ENCODE peak calls at places on chromosomes 6 and 20, in six cellular contexts. Z, C, S, H, U and P are unnamed samples.

GRCh38 chr6:151148111-151148510 is 91.7 kb upstream of the AKAP12 start:
- DNase-seq in Z (no peak), C (no peak), S (no peak), H (no peak), U (no peak), P (peak; percentile 90)

GRCh38 chr20:32476684-32477593 is 108.2 kb downstream of the NOL4L start:
- DNase-seq in Z (no peak), C (no peak), S (no peak), H (no peak), U (no peak), P (no peak)

GRCh38 chr6:157884756-157885155 is 61.7 kb downstream of the SNX9 start:
- DNase-seq in Z (no peak), C (no peak), S (no peak), H (no peak), U (no peak), P (no peak)

GRCh38 chr20:399182-399707 is 8.9 kb upstream of the RBCK1 start:
- DNase-seq in Z (no peak), C (no peak), S (no peak), H (no peak), U (no peak), P (no peak)

GRCh38 chr6:15504581-15505350 is 158.1 kb downstream of the DTNBP1 start:
- DNase-seq in Z (peak; percentile 98), C (no peak), S (no peak), H (peak; percentile 99), U (no peak), P (no peak)

GRCh38 chr6:40695750-40696415 is 108.7 kb upstream of the LRFN2 start:
- DNase-seq in Z (no peak), C (no peak), S (no peak), H (no peak), U (no peak), P (no peak)

GRCh38 chr20:13085275-13085674 is 76.5 kb downstream of the SPTLC3 start:
- DNase-seq in Z (no peak), C (no peak), S (no peak), H (no peak), U (no peak), P (no peak)

GRCh38 chr6:15431762-15432495 is 186.1 kb downstream of the JARID2 start:
- DNase-seq in Z (peak; percentile 59), C (no peak), S (no peak), H (peak; percentile 82), U (peak; percentile 16), P (peak; percentile 88)

GRCh38 chr6:42735976-42736375 is 9.9 kb downstream of the TBCC start:
- DNase-seq in Z (no peak), C (no peak), S (no peak), H (no peak), U (no peak), P (no peak)

GRCh38 chr6:34004706-34005105 is 141.2 kb downstream of the GRM4 start:
- DNase-seq in Z (no peak), C (no peak), S (no peak), H (no peak), U (no peak), P (no peak)

GRCh38 chr20:31678389-31679356 is 41.0 kb downstream of the COX4I2 start:
- DNase-seq in Z (no peak), C (no peak), S (no peak), H (peak; percentile 45), U (no peak), P (peak; percentile 24)

GRCh38 chr6:24825130-24825630 is 26.5 kb upstream of the ARMH2 start:
- DNase-seq in Z (no peak), C (no peak), S (no peak), H (no peak), U (no peak), P (no peak)

GRCh38 chr6:138239774-138240173 is 21.5 kb upstream of the PBOV1 start:
- DNase-seq in Z (no peak), C (no peak), S (no peak), H (no peak), U (no peak), P (no peak)

GRCh38 chr6:149081281-149081680 is 236.2 kb upstream of the TAB2 start:
- DNase-seq in Z (no peak), C (no peak), S (no peak), H (no peak), U (no peak), P (no peak)

GRCh38 chr6:104930939-104931338 is 26.0 kb upstream of the LIN28B start:
- DNase-seq in Z (no peak), C (no peak), S (no peak), H (no peak), U (no peak), P (no peak)

GRCh38 chr20:38159539-38159938 is 5.5 kb downstream of the TGM2 start:
- DNase-seq in Z (no peak), C (no peak), S (no peak), H (no peak), U (no peak), P (no peak)

GRCh38 chr6:154703094-154703493 is 30.1 kb upstream of the SCAF8 start:
- DNase-seq in Z (no peak), C (no peak), S (peak; percentile 4), H (no peak), U (no peak), P (no peak)

GRCh38 chr6:46901747-46902362 is 19.9 kb downstream of the ADGRF5 start:
- DNase-seq in Z (no peak), C (no peak), S (no peak), H (no peak), U (no peak), P (no peak)

GRCh38 chr6:35765739-35766138 is 10.7 kb upstream of the CLPSL2 start:
- DNase-seq in Z (no peak), C (no peak), S (no peak), H (no peak), U (peak; percentile 49), P (no peak)

GRCh38 chr6:37176268-37177082 is 6.5 kb downstream of the PIM1 start:
- DNase-seq in Z (no peak), C (no peak), S (no peak), H (no peak), U (no peak), P (no peak)

GRCh38 chr6:5529015-5529414 is 267.7 kb downstream of the FARS2 start:
- DNase-seq in Z (peak; percentile 36), C (no peak), S (no peak), H (no peak), U (no peak), P (no peak)

GRCh38 chr6:19805146-19805515 is 32.0 kb upstream of the ID4 start:
- DNase-seq in Z (peak; percentile 14), C (no peak), S (no peak), H (peak; percentile 70), U (no peak), P (peak; percentile 35)
- H2BK120ac ChIP-seq in Z (peak overlapping the region; percentile 93), C (peak overlapping the region; percentile 50), S (no peak overlapping the region), H (peak overlapping the region; percentile 92), U (no peak overlapping the region), P (peak overlapping the region; percentile 98)

DNA sequence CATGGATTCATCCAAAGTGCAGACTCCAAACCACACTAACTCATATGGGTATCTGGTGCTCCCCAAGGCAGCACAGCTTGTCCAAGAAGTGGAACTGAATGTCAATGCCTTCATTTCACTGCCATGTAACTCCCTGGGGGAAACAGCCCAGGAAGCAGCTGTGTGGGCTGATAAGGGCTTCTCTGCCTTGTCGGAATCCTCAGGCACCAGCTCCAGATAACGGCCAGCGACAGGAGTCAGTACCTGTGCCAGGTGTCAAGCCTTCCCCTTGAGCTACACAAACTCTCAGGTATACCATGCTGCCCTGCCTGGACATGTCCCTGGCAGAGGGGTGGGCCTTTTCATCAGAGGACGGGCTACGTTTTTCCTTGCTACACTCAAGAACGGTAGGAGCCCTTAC is 751.9 kb upstream of the CHD6 start:
- DNase-seq in Z (no peak), C (no peak), S (no peak), H (no peak), U (no peak), P (no peak)
- H4K91ac ChIP-seq in Z (no peak overlapping the region), C (no peak overlapping the region), S (no peak overlapping the region), H (no peak overlapping the region), U (no peak overlapping the region), P (no peak overlapping the region)

DNA sequence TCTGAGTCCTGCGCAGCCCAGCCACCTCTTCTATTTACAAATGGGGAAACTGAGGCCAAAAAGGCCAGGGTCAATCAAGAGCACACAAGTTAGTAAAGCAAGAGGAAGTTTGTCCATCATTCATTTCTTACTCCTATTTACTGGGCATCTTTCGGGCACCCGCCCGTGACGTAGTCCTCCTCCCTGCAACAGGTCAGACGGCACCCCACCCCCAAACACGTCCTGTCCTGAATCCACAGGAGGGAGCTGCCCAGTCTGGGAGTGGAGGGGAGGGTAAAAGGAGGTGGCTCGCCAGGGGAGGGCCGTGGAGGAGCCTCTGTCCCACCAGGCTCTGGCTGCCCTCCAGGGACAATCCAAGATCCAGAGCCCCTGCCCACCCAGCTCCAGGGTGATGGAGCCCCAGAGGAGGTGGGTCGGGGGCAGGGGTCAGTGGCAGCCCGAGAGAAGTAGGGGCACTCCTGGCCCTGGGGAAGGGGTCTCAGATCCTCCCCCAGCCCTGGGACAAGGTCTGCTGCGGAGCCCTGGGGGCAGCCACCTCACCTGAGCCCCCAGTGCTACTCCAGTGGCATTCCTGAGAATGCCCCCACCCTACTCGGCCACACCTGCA is 2.5 kb upstream of the LAMA5 start:
- DNase-seq in Z (no peak), C (no peak), S (no peak), H (no peak), U (no peak), P (no peak)
- H2BK120ac ChIP-seq in Z (peak overlapping the region; percentile 80), C (no peak overlapping the region), S (peak overlapping the region; percentile 21), H (peak overlapping the region; percentile 77), U (no peak overlapping the region), P (peak overlapping the region; percentile 55)

GRCh38 chr20:48689388-48689787 is 138.4 kb downstream of the PREX1 start:
- DNase-seq in Z (no peak), C (no peak), S (no peak), H (no peak), U (no peak), P (no peak)

GRCh38 chr20:48688579-48688978 is 139.2 kb downstream of the PREX1 start:
- DNase-seq in Z (no peak), C (no peak), S (no peak), H (no peak), U (no peak), P (no peak)

GRCh38 chr20:48691523-48691922 is 136.3 kb downstream of the PREX1 start:
- DNase-seq in Z (peak; percentile 20), C (no peak), S (no peak), H (no peak), U (no peak), P (no peak)

GRCh38 chr20:48689874-48690571 is 137.8 kb downstream of the PREX1 start:
- DNase-seq in Z (no peak), C (no peak), S (no peak), H (no peak), U (no peak), P (no peak)

GRCh38 chr20:48690888-48691287 is 136.9 kb downstream of the PREX1 start:
- DNase-seq in Z (peak; percentile 36), C (no peak), S (no peak), H (no peak), U (no peak), P (no peak)
- H4K91ac ChIP-seq in Z (no peak overlapping the region), C (no peak overlapping the region), S (no peak overlapping the region), H (no peak overlapping the region), U (no peak overlapping the region), P (no peak overlapping the region)

GRCh38 chr6:159742165-159742564 is 14.9 kb downstream of the WTAP start:
- DNase-seq in Z (no peak), C (no peak), S (no peak), H (no peak), U (no peak), P (no peak)
- H2BK120ac ChIP-seq in Z (no peak overlapping the region), C (no peak overlapping the region), S (no peak overlapping the region), H (no peak overlapping the region), U (no peak overlapping the region), P (no peak overlapping the region)

GRCh38 chr6:115667478-115667996 is 393.2 kb downstream of the FRK start:
- DNase-seq in Z (no peak), C (no peak), S (no peak), H (no peak), U (no peak), P (no peak)
- H4K91ac ChIP-seq in Z (no peak overlapping the region), C (no peak overlapping the region), S (no peak overlapping the region), H (no peak overlapping the region), U (no peak overlapping the region), P (no peak overlapping the region)